ENCODE peak calls at places on chromosomes 6 and 20, in nine cellular contexts. Q is stimulated activated CD4-positive, alpha-beta T cell treated with anti-CD3 and anti-CD28 coated beads, Interleukin-1b, Interleukin-23, amount 100 ng/mL, for 4 hours; A is DMS153; U is caudate nucleus; V is prostate gland; C is stimulated activated CD8-positive, alpha-beta memory T cell treated with anti-CD3 and anti-CD28 coated beads, Interleukin-7, amount 100 ng/mL, for 1 hour; G is lower lobe of right lung; O is NCI-H1105 treated with DMSO at 0.1 percent for 48 hours; E is BJ. Y is an unnamed sample.

GRCh38 chr6:147194652-147195403 is 9.4 kb upstream of the STXBP5 start:
- DNase-seq in Q (no peak), A (no peak), U (no peak), V (no peak), C (no peak), G (no peak), O (no peak), E (no peak), Y (peak)

GRCh38 chr20:57662313-57663240 is 42.4 kb upstream of the ZBP1 start:
- DNase-seq in Q (no peak), A (no peak), U (no peak), V (no peak), C (no peak), G (peak), O (no peak), E (no peak), Y (no peak)

GRCh38 chr6:72861059-72861458 is 239.2 kb downstream of the KCNQ5 start:
- DNase-seq in Q (no peak), A (no peak), U (no peak), V (no peak), C (no peak), G (no peak), O (no peak), E (no peak), Y (peak)

GRCh38 chr20:1490643-1491042 is 577 bp downstream of the SIRPB2 start:
- DNase-seq in Q (no peak), A (no peak), U (no peak), V (no peak), C (no peak), G (no peak), O (no peak), E (no peak), Y (no peak)

GRCh38 chr20:10863337-10864060 is 189.7 kb upstream of the JAG1 start:
- DNase-seq in Q (no peak), A (no peak), U (no peak), V (no peak), C (no peak), G (no peak), O (no peak), E (peak), Y (peak)

GRCh38 chr6:143295904-143296303 is 154.6 kb downstream of the ADAT2 start:
- DNase-seq in Q (no peak), A (no peak), U (no peak), V (no peak), C (no peak), G (no peak), O (no peak), E (no peak), Y (no peak)

GRCh38 chr20:24676353-24676977 is 207.0 kb downstream of the SYNDIG1 start:
- DNase-seq in Q (no peak), A (no peak), U (no peak), V (no peak), C (no peak), G (no peak), O (no peak), E (no peak), Y (no peak)

GRCh38 chr6:508614-509013 is 117.1 kb downstream of the IRF4 start:
- DNase-seq in Q (no peak), A (no peak), U (no peak), V (no peak), C (no peak), G (no peak), O (no peak), E (no peak), Y (no peak)

GRCh38 chr6:157527471-157527907 is 146.5 kb downstream of the ZDHHC14 start:
- DNase-seq in Q (no peak), A (no peak), U (no peak), V (no peak), C (no peak), G (no peak), O (no peak), E (no peak), Y (no peak)

Y was measured in GM23248.